ENCODE peak calls at places on chromosomes 5 and 9, in nine cellular contexts. W is ecto neural progenitor cell, C is neuronal stem cell, R is fibroblast of villous mesenchyme, T is T-cell, H is lung microvascular endothelial cell, S is cardiac fibroblast, V is progenitor cell of endocrine pancreas, E is skeletal muscle cell. O is an unnamed sample.
A peak's percentile ranks its signal among the peaks of the same experiment; 100 is the strongest.

GRCh38 chr5:67268233-67269011 is 71.8 kb upstream of the CD180 start:
- DNase-seq in C (peak; percentile 32), E (peak; percentile 99), S (peak; percentile 99), R (peak; percentile 99), W (peak; percentile 70), H (peak; percentile 80), V (no peak), T (no peak), O (peak; percentile 99)

GRCh38 chr9:38392235-38393127 is at the start of gene ALDH1B1:
- DNase-seq in H (peak; percentile 85), E (peak; percentile 53), W (peak; percentile 92), R (peak; percentile 77), T (peak; percentile 60), C (peak; percentile 79), V (peak; percentile 77), S (peak; percentile 84), O (peak; percentile 81)

GRCh38 chr5:119397518-119398380 is 41.9 kb downstream of the TNFAIP8 start:
- DNase-seq in S (peak; percentile 62), E (no peak), R (peak; percentile 76), W (no peak), V (no peak), T (no peak), H (peak; percentile 62), C (no peak), O (peak; percentile 83)

GRCh38 chr9:79756414-79756813 is 184.6 kb downstream of the TLE4 start:
- DNase-seq in T (no peak), S (no peak), W (no peak), E (no peak), H (no peak), R (peak; percentile 66), C (no peak), V (no peak), O (no peak)

GRCh38 chr5:6829150-6829784 is 116.0 kb downstream of the TENT4A start:
- DNase-seq in W (no peak), H (no peak), T (no peak), V (no peak), S (no peak), R (no peak), E (no peak), C (no peak), O (no peak)

GRCh38 chr9:82764270-82764669 is 298.7 kb downstream of the RASEF start:
- DNase-seq in W (no peak), T (no peak), R (no peak), C (no peak), H (peak; percentile 8), E (no peak), V (no peak), S (no peak), O (no peak)

GRCh38 chr5:33890633-33891032 is 1.2 kb downstream of the ADAMTS12 start:
- DNase-seq in H (no peak), T (no peak), R (peak; percentile 44), E (no peak), C (no peak), W (peak; percentile 54), V (no peak), S (peak; percentile 39), O (peak; percentile 44)

GRCh38 chr9:2414465-2414864 is 207.1 kb upstream of the VLDLR start:
- DNase-seq in E (no peak), S (peak; percentile 13), V (no peak), C (no peak), W (no peak), R (no peak), H (no peak), T (no peak), O (peak; percentile 26)

GRCh38 chr5:54460181-54460919 is 4.9 kb downstream of the HSPB3 start:
- DNase-seq in H (peak; percentile 5), C (no peak), R (peak; percentile 43), T (no peak), S (peak; percentile 27), E (no peak), W (no peak), V (no peak), O (peak; percentile 9)

GRCh38 chr9:23779220-23779619 is 46.8 kb downstream of the ELAVL2 start:
- DNase-seq in V (no peak), R (no peak), T (no peak), W (peak; percentile 47), E (no peak), H (no peak), S (no peak), C (peak; percentile 24), O (no peak)

GRCh38 chr9:105173306-105173705 is 71.1 kb upstream of the SLC44A1 start:
- DNase-seq in C (no peak), E (no peak), W (no peak), S (no peak), V (no peak), T (no peak), H (no peak), R (no peak), O (no peak)

GRCh38 chr5:137481596-137481995 is 17.5 kb downstream of the SPOCK1 start:
- DNase-seq in H (no peak), S (no peak), T (no peak), V (no peak), W (no peak), R (no peak), C (no peak), E (no peak), O (no peak)

GRCh38 chr5:67246108-67246507 is 49.5 kb upstream of the CD180 start:
- DNase-seq in R (peak; percentile 91), W (no peak), S (peak; percentile 95), C (peak; percentile 74), H (peak; percentile 86), V (no peak), E (peak; percentile 61), T (peak; percentile 28), O (peak; percentile 95)

GRCh38 chr5:132260051-132260450 is 2.6 kb downstream of the PDLIM4 start:
- DNase-seq in S (no peak), C (no peak), V (no peak), E (no peak), R (peak; percentile 72), H (peak; percentile 51), W (peak; percentile 29), T (no peak), O (peak; percentile 30)

GRCh38 chr5:102798103-102798502 is 43.0 kb downstream of the PAM start:
- DNase-seq in R (no peak), E (no peak), H (no peak), S (no peak), W (no peak), T (no peak), V (no peak), C (no peak), O (no peak)

GRCh38 chr5:149961186-149961685 is 678 bp downstream of the SLC26A2 start:
- DNase-seq in R (no peak), S (no peak), E (no peak), V (no peak), T (no peak), W (no peak), H (no peak), C (no peak), O (no peak)